ENCODE peak calls at places on chromosome 3, in six cellular contexts. Q is Panc1, D is SK-N-SH, F is OCI-LY7, P is left ventricle myocardium inferior, T is endodermal cell. A is an unnamed sample. For H3K4me1, the result is how much of the 10 kb centered on the place peaks cover.

GRCh38 chr3:176479291-176479690 is 718.0 kb downstream of the TBL1XR1 start:
- DNase-seq in Q (no peak), D (no peak), F (no peak), P (no peak), T (no peak), A (no peak)

GRCh38 chr3:73081140-73081539 is 19.7 kb downstream of the EBLN2 start:
- DNase-seq in Q (no peak), D (no peak), F (no peak), P (no peak), T (no peak), A (no peak)

GRCh38 chr3:196193738-196194541 is 17.3 kb downstream of the ZDHHC19 start:
- DNase-seq in Q (no peak), D (peak), F (no peak), P (peak), T (no peak), A (no peak)

GRCh38 chr3:22450785-22451400 is 699.9 kb upstream of the ZNF385D start:
- DNase-seq in Q (no peak), D (peak), F (no peak), P (no peak), T (no peak), A (no peak)

GRCh38 chr3:15439476-15439875 is 12.1 kb downstream of the EAF1 start:
- DNase-seq in Q (no peak), D (no peak), F (no peak), P (no peak), T (no peak), A (no peak)

GRCh38 chr3:69712244-69712643 is 27.0 kb upstream of the MITF start:
- DNase-seq in Q (no peak), D (no peak), F (no peak), P (no peak), T (no peak), A (no peak)

GRCh38 chr3:1677576-1678164 is 421.0 kb upstream of the CNTN4 start:
- DNase-seq in Q (no peak), D (no peak), F (no peak), P (no peak), T (no peak), A (no peak)

GRCh38 chr3:60992395-60992794 is 258.9 kb downstream of the FHIT start:
- DNase-seq in Q (no peak), D (no peak), F (no peak), P (peak), T (no peak), A (no peak)

GRCh38 chr3:32860499-32860898 is 42.7 kb downstream of the TRIM71 start:
- DNase-seq in Q (no peak), D (no peak), F (no peak), P (no peak), T (no peak), A (no peak)

DNA sequence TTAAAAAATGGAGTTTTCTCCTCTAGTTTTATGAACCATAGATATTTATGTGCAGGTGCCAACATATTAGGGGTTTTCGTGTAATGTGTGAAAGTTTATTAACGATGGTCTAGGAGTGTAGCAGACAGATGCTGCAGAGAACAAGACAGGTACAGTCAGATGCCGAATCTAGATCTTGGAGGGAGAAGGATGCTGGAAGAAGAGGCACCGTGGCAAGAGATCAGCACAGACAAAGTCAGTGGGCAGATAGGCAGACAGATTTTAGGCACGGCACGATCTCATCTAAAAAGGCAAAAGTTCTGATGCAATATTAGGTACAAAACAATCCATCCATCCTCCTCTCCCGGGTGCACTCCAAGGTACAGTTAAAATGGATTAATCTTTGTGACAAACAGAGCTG is 161.6 kb downstream of the TIGIT start:
- DNase-seq in Q (no peak), D (no peak), F (no peak), P (no peak), T (no peak), A (no peak)
- H3K27ac ChIP-seq in Q (no peak), D (no peak), F (peak), P (peak), T (peak), A (peak)

GRCh38 chr3:138364356-138365252 is 16.2 kb downstream of the MRAS start:
- DNase-seq in Q (no peak), D (no peak), F (no peak), P (peak), T (no peak), A (no peak)
- H3K4me1 ChIP-seq in Q (under half), D (under half), F (under half), P (half or more), T (under half), A (under half)

DNA sequence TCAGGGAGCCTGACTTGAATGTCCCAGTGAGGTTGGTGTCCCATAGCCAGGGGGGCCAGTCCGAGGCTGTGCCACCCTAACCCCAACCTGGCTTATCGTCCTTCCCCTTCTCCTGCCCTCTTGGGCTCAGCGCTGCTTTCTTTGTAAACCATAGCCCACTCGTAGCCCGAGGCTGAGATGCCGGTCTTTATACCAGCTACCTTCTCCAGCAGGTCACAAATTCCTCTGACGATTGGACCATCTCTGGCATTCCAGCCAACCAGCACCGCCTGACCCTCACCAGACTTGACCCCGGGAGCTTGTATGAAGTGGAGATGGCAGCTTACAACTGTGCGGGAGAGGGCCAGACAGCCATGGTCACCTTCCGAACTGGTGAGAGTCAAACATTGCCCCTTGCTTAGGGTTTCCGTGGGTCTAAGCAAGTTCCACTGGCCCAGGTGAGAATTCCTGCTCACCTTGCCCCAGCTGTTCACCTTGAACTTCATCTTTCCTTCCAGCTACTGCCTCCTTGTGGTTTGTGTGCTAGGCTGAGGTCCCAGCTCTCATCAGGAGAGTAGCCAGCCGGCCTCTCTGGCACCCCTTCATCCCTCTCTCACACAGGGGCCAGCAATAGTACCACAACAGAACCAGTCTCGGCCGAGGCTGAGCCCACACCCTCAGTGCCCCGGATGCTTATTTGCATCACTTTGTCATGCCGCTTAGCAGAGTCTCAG is 66.7 kb downstream of the BOC start:
- DNase-seq in Q (no peak), D (no peak), F (no peak), P (no peak), T (peak), A (no peak)
- TF ChIP-seq CTCF in Q (no peak), D (peak), F (peak), P (no peak), T (peak), A (no peak)

GRCh38 chr3:139532996-139533395 is 6.5 kb downstream of the RBP1 start:
- DNase-seq in Q (no peak), D (peak), F (no peak), P (no peak), T (no peak), A (no peak)

GRCh38 chr3:139533781-139534443 is 5.6 kb downstream of the RBP1 start:
- DNase-seq in Q (no peak), D (peak), F (no peak), P (peak), T (no peak), A (peak)

GRCh38 chr3:139534992-139535879 is 4.3 kb downstream of the RBP1 start:
- DNase-seq in Q (no peak), D (peak), F (no peak), P (peak), T (peak), A (peak)

GRCh38 chr3:139537325-139537724 is 2.2 kb downstream of the RBP1 start:
- DNase-seq in Q (no peak), D (peak), F (no peak), P (no peak), T (no peak), A (no peak)

DNA sequence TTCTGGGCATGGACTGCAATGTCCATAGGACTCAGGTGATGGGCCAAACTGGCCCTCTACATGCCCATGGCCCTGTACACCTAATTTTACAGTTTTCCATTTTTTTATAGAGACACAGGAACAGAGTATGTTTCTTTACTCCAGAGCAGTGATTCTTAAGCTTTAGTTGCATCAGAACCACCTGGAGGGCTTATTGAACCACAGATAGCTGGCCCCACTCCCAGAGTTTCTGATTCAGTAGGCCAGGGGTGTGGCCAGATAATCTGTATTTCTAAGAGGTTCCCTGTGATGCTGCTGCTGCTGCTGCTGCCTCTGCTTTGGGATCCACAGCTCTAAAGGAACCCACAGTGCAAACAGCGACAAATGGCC is 5.1 kb downstream of the RBP1 start:
- DNase-seq in Q (no peak), D (no peak), F (no peak), P (no peak), T (no peak), A (peak)
- H3K27ac ChIP-seq in Q (peak), D (peak), F (no peak), P (peak), T (peak), A (peak)